ENCODE peak calls at places on chromosomes 16 and 17, in four cellular contexts. One of them, this sample, is unnamed.

GRCh38 chr17:43169561-43170139 is 1.4 kb upstream of the NBR1 start:
- DNase-seq in heart left ventricle: no peak
- DNase-seq in left lung: peak
- DNase-seq in MM.1S: no peak
- DNase-seq in this sample: peak

GRCh38 chr17:77325826-77326581 is 185.2 kb downstream of the SEC14L1 start:
- DNase-seq in heart left ventricle: peak
- DNase-seq in left lung: peak
- DNase-seq in MM.1S: no peak
- DNase-seq in this sample: no peak

GRCh38 chr17:6279659-6280058 is 155.3 kb downstream of the AIPL1 start:
- DNase-seq in heart left ventricle: no peak
- DNase-seq in left lung: no peak
- DNase-seq in MM.1S: peak
- DNase-seq in this sample: no peak

GRCh38 chr17:12765544-12765943 is 23.8 kb upstream of the ARHGAP44 start:
- DNase-seq in heart left ventricle: peak
- DNase-seq in left lung: no peak
- DNase-seq in MM.1S: no peak
- DNase-seq in this sample: no peak

GRCh38 chr17:53628011-53628410 is 194.7 kb upstream of the KIF2B start:
- DNase-seq in heart left ventricle: no peak
- DNase-seq in left lung: no peak
- DNase-seq in MM.1S: peak
- DNase-seq in this sample: no peak

GRCh38 chr17:16374539-16374938 is 6.4 kb upstream of the UBB start:
- DNase-seq in heart left ventricle: no peak
- DNase-seq in left lung: no peak
- DNase-seq in MM.1S: no peak
- DNase-seq in this sample: no peak

GRCh38 chr16:73473713-73474112 is 425.8 kb upstream of the ZFHX3 start:
- DNase-seq in heart left ventricle: no peak
- DNase-seq in left lung: no peak
- DNase-seq in MM.1S: no peak
- DNase-seq in this sample: no peak

GRCh38 chr16:80972611-80973010 is 34.1 kb downstream of the CMC2 start:
- DNase-seq in heart left ventricle: no peak
- DNase-seq in left lung: no peak
- DNase-seq in MM.1S: no peak
- DNase-seq in this sample: no peak

GRCh38 chr16:90083139-90083538 is 6.0 kb upstream of the PRDM7 start:
- DNase-seq in heart left ventricle: no peak
- DNase-seq in left lung: no peak
- DNase-seq in MM.1S: no peak
- DNase-seq in this sample: no peak

GRCh38 chr17:2054262-2054739 is 602 bp upstream of the HIC1 start:
- DNase-seq in heart left ventricle: peak
- DNase-seq in left lung: no peak
- DNase-seq in MM.1S: no peak
- DNase-seq in this sample: no peak
- H3K4me3 ChIP-seq in heart left ventricle: peak
- H3K4me3 ChIP-seq in left lung: peak
- H3K4me3 ChIP-seq in MM.1S: peak
- H3K4me3 ChIP-seq in this sample: peak

GRCh38 chr17:55238931-55239297 is 25.8 kb upstream of the HLF start:
- DNase-seq in heart left ventricle: no peak
- DNase-seq in left lung: no peak
- DNase-seq in MM.1S: peak
- DNase-seq in this sample: no peak
- TF ChIP-seq CTCF in heart left ventricle: no peak
- TF ChIP-seq CTCF in left lung: no peak
- TF ChIP-seq CTCF in MM.1S: peak
- TF ChIP-seq CTCF in this sample: no peak

GRCh38 chr17:58985265-58985810 is 121.3 kb downstream of the TRIM37 start:
- DNase-seq in heart left ventricle: no peak
- DNase-seq in left lung: no peak
- DNase-seq in MM.1S: no peak
- DNase-seq in this sample: no peak
- H3K4me3 ChIP-seq in heart left ventricle: no peak
- H3K4me3 ChIP-seq in left lung: no peak
- H3K4me3 ChIP-seq in MM.1S: no peak
- H3K4me3 ChIP-seq in this sample: no peak

DNA sequence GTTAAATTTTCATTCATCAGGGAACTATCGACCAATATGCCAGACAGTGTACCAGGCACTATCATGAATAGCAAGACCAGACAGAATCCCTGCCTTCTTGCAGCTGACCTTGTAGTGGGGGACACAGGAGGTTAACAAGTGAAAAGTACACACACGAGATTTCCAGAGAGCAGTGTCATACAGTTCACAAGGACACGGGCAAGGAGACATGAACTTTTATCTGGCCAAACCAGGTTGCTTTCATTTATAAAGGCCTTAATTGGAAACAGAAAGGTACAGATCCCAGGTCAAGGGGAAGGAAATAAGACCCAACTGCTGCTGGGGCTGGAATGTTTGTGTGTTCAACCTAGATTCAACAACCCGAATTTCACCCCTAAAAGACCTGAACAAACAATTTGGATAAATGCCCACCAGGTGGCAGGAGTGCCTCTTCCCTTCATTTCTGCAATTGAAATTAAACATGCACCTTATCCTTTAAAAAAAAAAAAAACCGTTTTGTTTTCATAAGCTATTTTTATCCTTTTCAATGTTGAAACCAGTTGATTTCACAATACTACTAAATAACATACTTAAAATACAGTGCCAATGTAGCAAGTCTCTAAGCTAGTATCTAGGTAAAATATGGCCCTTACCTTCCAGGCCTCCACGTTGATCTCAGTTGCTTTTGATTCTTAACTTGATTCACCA is 65.9 kb downstream of the EMP2 start:
- DNase-seq in heart left ventricle: no peak
- DNase-seq in left lung: no peak
- DNase-seq in MM.1S: peak
- DNase-seq in this sample: peak
- TF ChIP-seq CTCF in heart left ventricle: peak
- TF ChIP-seq CTCF in left lung: peak
- TF ChIP-seq CTCF in MM.1S: peak
- TF ChIP-seq CTCF in this sample: peak

GRCh38 chr16:74607310-74607966 is 524 bp upstream of the GLG1 start:
- DNase-seq in heart left ventricle: no peak
- DNase-seq in left lung: no peak
- DNase-seq in MM.1S: no peak
- DNase-seq in this sample: no peak

GRCh38 chr16:74603848-74604247 is 3.1 kb downstream of the GLG1 start:
- DNase-seq in heart left ventricle: no peak
- DNase-seq in left lung: no peak
- DNase-seq in MM.1S: no peak
- DNase-seq in this sample: no peak

GRCh38 chr16:74605746-74606520 is 981 bp downstream of the GLG1 start:
- DNase-seq in heart left ventricle: no peak
- DNase-seq in left lung: no peak
- DNase-seq in MM.1S: no peak
- DNase-seq in this sample: no peak

GRCh38 chr16:74606521-74607309 is at the start of gene GLG1:
- DNase-seq in heart left ventricle: peak
- DNase-seq in left lung: peak
- DNase-seq in MM.1S: peak
- DNase-seq in this sample: peak

GRCh38 chr16:74605332-74605731 is 1.6 kb downstream of the GLG1 start:
- DNase-seq in heart left ventricle: no peak
- DNase-seq in left lung: no peak
- DNase-seq in MM.1S: no peak
- DNase-seq in this sample: no peak
- H3K4me3 ChIP-seq in heart left ventricle: peak
- H3K4me3 ChIP-seq in left lung: peak
- H3K4me3 ChIP-seq in MM.1S: peak
- H3K4me3 ChIP-seq in this sample: peak

DNA sequence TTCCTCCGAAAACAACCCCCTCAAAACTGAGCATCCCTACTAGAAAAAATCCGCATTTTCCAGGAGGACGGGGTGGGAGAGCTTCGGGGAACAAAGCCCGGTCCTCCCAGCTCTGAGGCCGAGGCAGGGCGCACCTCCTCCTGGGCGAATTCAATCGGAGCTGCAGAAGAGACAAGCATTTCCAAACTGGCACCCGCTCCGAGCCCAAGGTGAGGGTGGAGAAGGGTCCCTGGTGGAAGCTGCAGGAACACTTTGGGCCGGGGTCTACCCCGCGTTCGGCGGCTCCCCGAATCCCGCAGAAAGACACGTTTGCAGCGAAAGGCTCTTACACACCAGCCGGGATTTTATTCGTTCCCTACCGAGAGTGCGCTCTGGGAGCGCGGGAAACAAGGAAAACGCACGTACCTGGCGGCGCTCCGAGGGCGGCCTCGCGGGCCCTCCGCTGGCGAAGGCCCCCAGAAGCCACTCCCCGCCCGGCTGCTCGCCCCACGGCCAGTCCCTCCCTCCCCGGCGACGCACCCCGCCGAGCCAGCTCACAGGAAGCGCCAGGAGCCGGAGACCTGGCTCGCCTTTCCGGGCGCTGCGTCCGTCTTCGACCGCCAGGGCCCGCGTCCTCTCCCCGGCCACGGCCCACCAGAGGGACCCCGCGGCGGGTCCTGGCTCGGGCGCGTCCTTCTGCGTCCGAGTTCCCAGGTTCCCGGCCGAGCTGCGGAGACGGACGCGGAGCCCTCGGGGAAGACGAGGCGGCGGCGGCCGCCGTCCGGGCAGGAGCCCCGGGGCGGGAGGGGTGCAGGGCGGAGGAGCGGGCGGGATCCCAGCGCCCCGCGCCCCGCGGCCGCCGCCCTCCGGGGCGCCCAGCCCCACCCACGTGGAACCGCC is 49.8 kb upstream of the BAHCC1 start:
- DNase-seq in heart left ventricle: peak
- DNase-seq in left lung: peak
- DNase-seq in MM.1S: peak
- DNase-seq in this sample: peak
- TF ChIP-seq CTCF in heart left ventricle: peak
- TF ChIP-seq CTCF in left lung: no peak
- TF ChIP-seq CTCF in MM.1S: no peak
- TF ChIP-seq CTCF in this sample: no peak

GRCh38 chr16:23009075-23009474 is 140.2 kb downstream of the USP31 start:
- DNase-seq in heart left ventricle: no peak
- DNase-seq in left lung: no peak
- DNase-seq in MM.1S: no peak
- DNase-seq in this sample: no peak

GRCh38 chr16:23008041-23008440 is 141.2 kb downstream of the USP31 start:
- DNase-seq in heart left ventricle: no peak
- DNase-seq in left lung: no peak
- DNase-seq in MM.1S: no peak
- DNase-seq in this sample: no peak

DNA sequence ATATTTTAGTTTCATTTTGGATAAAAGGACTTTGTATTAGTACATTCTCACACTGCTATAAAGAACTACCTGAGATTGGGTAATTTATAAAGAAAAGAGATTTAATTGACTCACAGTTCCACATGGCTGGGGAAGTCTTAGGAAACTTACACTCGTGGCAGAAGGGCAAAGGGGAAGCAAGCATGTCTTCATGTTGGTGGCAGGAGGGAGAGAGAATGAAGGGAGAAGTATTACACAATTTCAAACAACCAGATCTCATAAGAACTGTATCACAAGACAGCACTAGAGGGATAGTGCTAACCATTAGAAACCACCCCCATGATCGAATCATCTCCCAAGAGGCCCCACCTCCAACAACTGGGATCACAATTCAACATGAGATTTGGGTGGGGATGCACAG is 142.9 kb downstream of the USP31 start:
- DNase-seq in heart left ventricle: no peak
- DNase-seq in left lung: no peak
- DNase-seq in MM.1S: no peak
- DNase-seq in this sample: no peak
- H3K4me3 ChIP-seq in heart left ventricle: no peak
- H3K4me3 ChIP-seq in left lung: no peak
- H3K4me3 ChIP-seq in MM.1S: no peak
- H3K4me3 ChIP-seq in this sample: no peak

GRCh38 chr17:39866013-39866730 is 1.8 kb upstream of the ZPBP2 start:
- DNase-seq in heart left ventricle: no peak
- DNase-seq in left lung: no peak
- DNase-seq in MM.1S: no peak
- DNase-seq in this sample: no peak

GRCh38 chr17:39863244-39863917 is 731 bp downstream of the IKZF3 start:
- DNase-seq in heart left ventricle: no peak
- DNase-seq in left lung: no peak
- DNase-seq in MM.1S: no peak
- DNase-seq in this sample: no peak

GRCh38 chr17:39867084-39867890 is 715 bp upstream of the ZPBP2 start:
- DNase-seq in heart left ventricle: no peak
- DNase-seq in left lung: no peak
- DNase-seq in MM.1S: peak
- DNase-seq in this sample: no peak

GRCh38 chr17:39861235-39861634 is 2.9 kb downstream of the IKZF3 start:
- DNase-seq in heart left ventricle: no peak
- DNase-seq in left lung: no peak
- DNase-seq in MM.1S: peak
- DNase-seq in this sample: no peak

GRCh38 chr17:39863918-39864746 is at the start of gene IKZF3:
- DNase-seq in heart left ventricle: peak
- DNase-seq in left lung: peak
- DNase-seq in MM.1S: peak
- DNase-seq in this sample: no peak
- TF ChIP-seq CTCF in heart left ventricle: no peak
- TF ChIP-seq CTCF in left lung: no peak
- TF ChIP-seq CTCF in MM.1S: peak
- TF ChIP-seq CTCF in this sample: no peak

DNA sequence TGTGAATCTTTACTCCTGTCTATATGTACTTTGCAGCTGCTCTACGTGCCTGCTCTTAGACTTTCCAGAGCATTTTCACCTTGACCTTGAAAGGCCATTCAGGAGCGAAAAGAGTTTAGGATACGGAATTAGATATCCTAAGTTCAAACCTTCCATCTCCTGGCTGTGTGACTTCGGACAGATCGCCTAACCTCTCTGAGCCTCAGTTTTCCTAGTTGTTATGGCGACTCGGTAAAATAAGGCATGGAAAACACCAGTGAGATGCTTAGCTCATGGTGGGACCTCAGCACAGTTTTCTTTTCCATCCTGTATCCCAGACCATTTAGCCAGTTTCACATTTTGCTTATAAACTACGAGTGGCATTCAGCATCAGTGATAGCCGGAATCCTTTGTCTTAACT is 233.7 kb downstream of the RBFOX1 start:
- DNase-seq in heart left ventricle: no peak
- DNase-seq in left lung: no peak
- DNase-seq in MM.1S: no peak
- DNase-seq in this sample: no peak
- H3K4me3 ChIP-seq in heart left ventricle: no peak
- H3K4me3 ChIP-seq in left lung: no peak
- H3K4me3 ChIP-seq in MM.1S: no peak
- H3K4me3 ChIP-seq in this sample: no peak

This sample was measured in coronary artery.